ENCODE peak calls at places on chromosomes 12 and 14, in five cellular contexts. N is NCI-H1436; C is NCI-H82; A is stimulated activated CD8-positive, alpha-beta memory T cell treated with anti-CD3 and anti-CD28 coated beads, Interleukin-2, amount 100 ng/mL, for 48 hours; Z is HL-60. F is an unnamed sample.

GRCh38 chr12:109804820-109805761 is 28.1 kb downstream of the TRPV4 start:
- DNase-seq in N (peak), C (peak), A (peak), Z (peak), F (peak)

GRCh38 chr14:104753528-104754212 is 723 bp downstream of the SIVA1 start:
- DNase-seq in N (no peak), C (no peak), A (no peak), Z (no peak), F (no peak)

GRCh38 chr12:44852483-44852882 is 23.6 kb downstream of the NELL2 start:
- DNase-seq in N (no peak), C (no peak), A (no peak), Z (no peak), F (no peak)

GRCh38 chr12:52368494-52368893 is 1.2 kb upstream of the KRT85 start:
- DNase-seq in N (no peak), C (no peak), A (no peak), Z (no peak), F (no peak)

GRCh38 chr12:91617830-91618229 is 435.2 kb upstream of the DCN start:
- DNase-seq in N (no peak), C (no peak), A (no peak), Z (no peak), F (no peak)

GRCh38 chr12:46944104-46944503 is 118.3 kb upstream of the SLC38A4 start:
- DNase-seq in N (peak), C (peak), A (no peak), Z (no peak), F (no peak)

GRCh38 chr14:91140672-91141071 is 26.8 kb downstream of the DGLUCY start:
- DNase-seq in N (no peak), C (peak), A (no peak), Z (no peak), F (no peak)

GRCh38 chr12:30696943-30697342 is 1.3 kb upstream of the IPO8 start:
- DNase-seq in N (no peak), C (no peak), A (no peak), Z (no peak), F (no peak)

GRCh38 chr14:68793734-68794129 is 865 bp upstream of the ZFP36L1 start:
- DNase-seq in N (no peak), C (no peak), A (no peak), Z (no peak), F (no peak)

GRCh38 chr14:46259536-46259935 is 392.0 kb downstream of the RPL10L start:
- DNase-seq in N (no peak), C (peak), A (no peak), Z (no peak), F (no peak)

GRCh38 chr12:99907210-99907609 is 77.5 kb downstream of the ANKS1B start:
- DNase-seq in N (no peak), C (no peak), A (no peak), Z (no peak), F (no peak)

GRCh38 chr14:102015045-102015685 is 50.8 kb downstream of the DYNC1H1 start:
- DNase-seq in N (no peak), C (no peak), A (no peak), Z (no peak), F (no peak)

GRCh38 chr14:33598582-33598981 is 352.3 kb downstream of the EGLN3 start:
- DNase-seq in N (no peak), C (no peak), A (no peak), Z (no peak), F (no peak)

GRCh38 chr12:12216349-12217017 is 50.4 kb downstream of the LRP6 start:
- DNase-seq in N (no peak), C (no peak), A (no peak), Z (no peak), F (no peak)

F was measured in D721Med.